ENCODE peak calls at places on chromosome 7, in seven cellular contexts. L, W, X, U, P, G and O are unnamed samples.

GRCh38 chr7:123367508-123368122 is 166.8 kb downstream of the IQUB start:
- DNase-seq in L (peak), W (peak), X (peak), U (peak), P (no peak), G (no peak), O (peak)

GRCh38 chr7:21670496-21670895 is 127.7 kb downstream of the DNAH11 start:
- DNase-seq in L (no peak), W (no peak), X (peak), U (no peak), P (no peak), G (no peak), O (no peak)

GRCh38 chr7:149733554-149734513 is 39.6 kb downstream of the ZNF467 start:
- DNase-seq in L (no peak), W (no peak), X (no peak), U (no peak), P (no peak), G (no peak), O (no peak)

GRCh38 chr7:15687645-15688025 is 1.2 kb upstream of the MEOX2 start:
- DNase-seq in L (no peak), W (no peak), X (no peak), U (no peak), P (no peak), G (no peak), O (peak)

GRCh38 chr7:30543815-30544525 is 39.3 kb upstream of the GGCT start:
- DNase-seq in L (no peak), W (peak), X (no peak), U (no peak), P (no peak), G (no peak), O (no peak)

GRCh38 chr7:70480913-70481579 is 650.9 kb upstream of the GALNT17 start:
- DNase-seq in L (no peak), W (peak), X (no peak), U (no peak), P (no peak), G (no peak), O (no peak)

GRCh38 chr7:133854739-133855138 is 272.4 kb upstream of the LRGUK start:
- DNase-seq in L (peak), W (peak), X (peak), U (peak), P (no peak), G (no peak), O (peak)

GRCh38 chr7:20217193-20217948 is at the start of gene MACC1:
- DNase-seq in L (peak), W (no peak), X (no peak), U (no peak), P (no peak), G (no peak), O (peak)

GRCh38 chr7:32936686-32937085 is 20.6 kb upstream of the FKBP9 start:
- DNase-seq in L (no peak), W (no peak), X (no peak), U (no peak), P (no peak), G (no peak), O (no peak)